ENCODE peak calls at places on chromosomes 6 and 20, in six cellular contexts. S is WERI-Rb-1, H is tibial nerve, W is AG04450, N is esophagus squamous epithelium, A is astrocyte of the spinal cord. Q is an unnamed sample.

GRCh38 chr6:151239603-151240035 is at the start of gene AKAP12:
- DNase-seq in S (no peak), H (peak; percentile 24), W (peak; percentile 23), N (no peak), A (no peak), Q (no peak)

GRCh38 chr20:20549267-20549612 is 163.2 kb downstream of the RALGAPA2 start:
- DNase-seq in S (peak; percentile 52), H (no peak), W (no peak), N (no peak), A (no peak), Q (no peak)

GRCh38 chr20:13142143-13142542 is 78.9 kb upstream of the ISM1 start:
- DNase-seq in S (no peak), H (no peak), W (no peak), N (no peak), A (peak; percentile 40), Q (no peak)

GRCh38 chr6:45812937-45813336 is 202.7 kb downstream of the CLIC5 start:
- DNase-seq in S (no peak), H (no peak), W (no peak), N (no peak), A (no peak), Q (no peak)

GRCh38 chr6:3526962-3527796 is 70.3 kb upstream of the SLC22A23 start:
- DNase-seq in S (no peak), H (no peak), W (no peak), N (no peak), A (no peak), Q (no peak)

GRCh38 chr20:57849126-57849867 is 139.5 kb upstream of the PMEPA1 start:
- DNase-seq in S (no peak), H (no peak), W (no peak), N (no peak), A (no peak), Q (no peak)

GRCh38 chr6:106168097-106168888 is 82.2 kb downstream of the PRDM1 start:
- DNase-seq in S (no peak), H (no peak), W (no peak), N (no peak), A (no peak), Q (no peak)

GRCh38 chr6:42978793-42979522 is at the start of gene PEX6:
- DNase-seq in S (peak; percentile 99), H (peak; percentile 72), W (peak; percentile 50), N (peak; percentile 67), A (peak; percentile 81), Q (peak; percentile 53)

GRCh38 chr20:760751-761417 is 7.4 kb downstream of the SLC52A3 start:
- DNase-seq in S (peak; percentile 72), H (no peak), W (no peak), N (no peak), A (no peak), Q (no peak)

GRCh38 chr6:111689946-111690345 is 84.3 kb upstream of the TRAF3IP2 start:
- DNase-seq in S (no peak), H (no peak), W (no peak), N (no peak), A (no peak), Q (no peak)

GRCh38 chr20:45987108-45987780 is 15.2 kb upstream of the ZNF335 start:
- DNase-seq in S (peak; percentile 88), H (peak; percentile 39), W (no peak), N (no peak), A (peak; percentile 42), Q (peak; percentile 49)

GRCh38 chr20:34334654-34335407 is 28.2 kb upstream of the ITCH start:
- DNase-seq in S (no peak), H (peak; percentile 22), W (no peak), N (no peak), A (no peak), Q (no peak)

GRCh38 chr6:33790306-33790855 is 1.5 kb upstream of the LEMD2 start:
- DNase-seq in S (no peak), H (no peak), W (no peak), N (no peak), A (no peak), Q (no peak)

GRCh38 chr20:36546111-36546736 is 4.9 kb downstream of the MYL9 start:
- DNase-seq in S (no peak), H (no peak), W (no peak), N (no peak), A (no peak), Q (no peak)

GRCh38 chr6:161915456-161915964 is 641.6 kb upstream of the AGPAT4 start:
- DNase-seq in S (no peak), H (no peak), W (no peak), N (no peak), A (no peak), Q (no peak)

GRCh38 chr6:52104979-52105378 is 17.6 kb upstream of the PKHD1 start:
- DNase-seq in S (no peak), H (no peak), W (no peak), N (no peak), A (no peak), Q (no peak)

GRCh38 chr6:166253277-166254229 is 54.6 kb downstream of the PRR18 start:
- DNase-seq in S (no peak), H (no peak), W (no peak), N (no peak), A (no peak), Q (no peak)

GRCh38 chr20:49432562-49432961 is 49.9 kb downstream of the KCNB1 start:
- DNase-seq in S (no peak), H (no peak), W (no peak), N (no peak), A (no peak), Q (no peak)

GRCh38 chr6:158605266-158605878 is 39.2 kb downstream of the DYNLT1 start:
- DNase-seq in S (peak; percentile 82), H (peak; percentile 25), W (peak; percentile 46), N (no peak), A (peak; percentile 73), Q (peak; percentile 80)

GRCh38 chr6:11076540-11076939 is 17.1 kb upstream of the SMIM13 start:
- DNase-seq in S (no peak), H (no peak), W (no peak), N (no peak), A (no peak), Q (no peak)

GRCh38 chr20:33789109-33789857 is 21.9 kb upstream of the CHMP4B start:
- DNase-seq in S (no peak), H (no peak), W (peak; percentile 80), N (no peak), A (peak; percentile 92), Q (peak; percentile 87)

GRCh38 chr6:19860235-19860877 is 23.2 kb downstream of the ID4 start:
- DNase-seq in S (no peak), H (no peak), W (no peak), N (no peak), A (no peak), Q (no peak)

GRCh38 chr20:17612975-17613327 is 43.1 kb downstream of the DSTN start:
- DNase-seq in S (no peak), H (no peak), W (no peak), N (no peak), A (no peak), Q (no peak)

GRCh38 chr6:45845546-45845945 is 170.1 kb downstream of the CLIC5 start:
- DNase-seq in S (no peak), H (no peak), W (no peak), N (no peak), A (peak; percentile 16), Q (no peak)

GRCh38 chr6:25179051-25179778 is 100.0 kb upstream of the CARMIL1 start:
- DNase-seq in S (no peak), H (no peak), W (no peak), N (no peak), A (peak; percentile 37), Q (no peak)

GRCh38 chr20:63642518-63643247 is 10.5 kb downstream of the STMN3 start:
- DNase-seq in S (no peak), H (no peak), W (no peak), N (no peak), A (no peak), Q (no peak)

GRCh38 chr6:33407132-33407718 is 3.6 kb upstream of the PHF1 start:
- DNase-seq in S (no peak), H (no peak), W (no peak), N (no peak), A (peak; percentile 56), Q (no peak)

GRCh38 chr20:50110141-50111047 is 2.6 kb downstream of the UBE2V1 start:
- DNase-seq in S (no peak), H (no peak), W (no peak), N (no peak), A (peak; percentile 51), Q (no peak)

GRCh38 chr20:8131598-8132014 is 460 bp upstream of the PLCB1 start:
- DNase-seq in S (no peak), H (peak; percentile 15), W (no peak), N (no peak), A (no peak), Q (peak; percentile 40)

GRCh38 chr6:43948527-43949450 is 178.5 kb downstream of the MRPL14 start:
- DNase-seq in S (peak; percentile 2), H (no peak), W (peak; percentile 24), N (no peak), A (peak; percentile 78), Q (no peak)

DNA sequence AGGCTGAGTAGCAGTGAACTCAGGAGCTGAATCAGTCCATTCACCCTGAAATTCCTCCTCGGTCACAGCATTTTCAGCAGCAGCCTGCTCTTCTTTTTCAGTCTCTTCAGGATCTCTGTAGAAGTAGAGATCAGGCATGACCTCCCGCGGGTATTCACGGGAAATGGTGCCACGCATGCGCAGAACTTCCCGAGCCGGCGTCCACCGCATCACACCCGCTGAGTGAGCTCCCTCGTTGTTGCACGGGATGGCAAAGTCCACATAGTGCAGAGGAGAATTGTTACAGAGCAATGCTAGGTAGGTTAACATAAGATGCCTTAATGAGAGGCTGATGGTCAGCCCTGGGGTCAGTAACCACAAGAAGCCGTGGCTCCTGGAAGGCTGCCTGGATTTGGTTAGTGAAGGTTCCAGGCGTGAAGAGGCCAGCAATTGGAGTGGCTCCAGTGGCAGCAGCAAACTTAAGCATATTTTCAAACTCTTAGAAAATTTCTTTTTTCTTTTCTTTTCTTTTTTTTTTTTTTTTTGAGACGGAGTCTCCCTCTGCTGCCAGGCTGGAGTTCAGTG is 113.5 kb upstream of the HDAC2 start:
- DNase-seq in S (no peak), H (no peak), W (no peak), N (no peak), A (peak; percentile 78), Q (no peak)
- H3K4me3 ChIP-seq in S (no peak overlapping the region), H (peak overlapping the region; percentile 7), W (no peak overlapping the region), N (no peak overlapping the region), A (no peak overlapping the region), Q (no peak overlapping the region)

GRCh38 chr6:109007521-109007920 is 87.1 kb downstream of the SESN1 start:
- DNase-seq in S (no peak), H (no peak), W (no peak), N (no peak), A (no peak), Q (no peak)
- H3K4me3 ChIP-seq in S (peak overlapping the region; percentile 80), H (peak overlapping the region; percentile 97), W (peak overlapping the region; percentile 82), N (peak overlapping the region; percentile 94), A (peak overlapping the region; percentile 88), Q (peak overlapping the region; percentile 83)

GRCh38 chr6:144582939-144583613 is 297.9 kb downstream of the UTRN start:
- DNase-seq in S (no peak), H (no peak), W (no peak), N (no peak), A (peak; percentile 49), Q (no peak)
- H3K4me3 ChIP-seq in S (no peak overlapping the region), H (no peak overlapping the region), W (peak overlapping the region; percentile 48), N (no peak overlapping the region), A (peak overlapping the region; percentile 38), Q (peak overlapping the region; percentile 32)

DNA sequence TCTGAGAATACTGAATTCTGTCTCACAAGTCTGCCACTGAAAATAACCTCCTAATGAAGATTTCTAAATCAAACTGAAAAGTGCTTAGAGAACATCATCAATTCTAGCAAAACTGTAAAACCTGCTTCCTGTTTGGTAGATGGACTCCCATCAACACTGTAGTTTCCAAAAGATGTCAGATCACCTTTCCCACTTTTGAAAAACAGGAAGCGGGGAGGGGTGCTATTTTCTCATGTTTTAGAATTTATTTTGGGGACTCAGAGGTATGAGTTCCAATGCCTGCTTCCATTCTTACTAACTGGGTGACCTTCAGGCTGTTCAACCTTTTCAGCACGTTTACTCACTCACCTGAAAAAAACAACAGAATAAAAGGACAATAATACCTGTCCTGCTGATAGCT is 1.2 kb downstream of the ATP5F1E start:
- DNase-seq in S (no peak), H (no peak), W (no peak), N (no peak), A (no peak), Q (no peak)
- H3K4me3 ChIP-seq in S (peak overlapping the region; percentile 84), H (peak overlapping the region; percentile 87), W (peak overlapping the region; percentile 77), N (peak overlapping the region; percentile 49), A (peak overlapping the region; percentile 61), Q (peak overlapping the region; percentile 89)

Q was measured in brain microvascular endothelial cell.